ENCODE peak calls at places on chromosomes 16 and 17, in four cellular contexts. Y, B, P and U are unnamed samples. For H3K9me3, the result is how much of the 10 kb centered on the place peaks cover.

GRCh38 chr16:29925173-29925804 is 737 bp downstream of the KCTD13 start:
- DNase-seq in P (no peak), B (no peak), Y (no peak), U (no peak)

GRCh38 chr17:5582177-5582885 is 2.0 kb downstream of the NLRP1 start:
- DNase-seq in P (no peak), Y (no peak), B (no peak), U (no peak)

GRCh38 chr16:4538386-4539235 is at the start of gene CDIP1:
- DNase-seq in B (peak), P (peak), Y (peak), U (peak)

GRCh38 chr17:34354637-34355036 is 1.6 kb upstream of the CCL13 start:
- DNase-seq in B (no peak), Y (no peak), P (no peak), U (no peak)

GRCh38 chr17:18999394-18999793 is 5.2 kb downstream of the FAM83G start:
- DNase-seq in P (no peak), Y (no peak), B (no peak), U (no peak)

GRCh38 chr17:12995106-12995895 is 22.5 kb downstream of the ELAC2 start:
- DNase-seq in B (no peak), Y (no peak), P (no peak), U (no peak)

GRCh38 chr17:66548659-66549311 is 246.4 kb downstream of the PRKCA start:
- DNase-seq in P (no peak), B (no peak), Y (no peak), U (no peak)

GRCh38 chr17:14351493-14351892 is 50.6 kb downstream of the HS3ST3B1 start:
- DNase-seq in B (no peak), P (no peak), Y (no peak), U (no peak)

GRCh38 chr16:50900391-50900942 is 158.6 kb downstream of the CYLD start:
- DNase-seq in P (no peak), B (no peak), Y (no peak), U (no peak)

GRCh38 chr17:75078097-75079022 is 9.4 kb upstream of the SLC16A5 start:
- DNase-seq in Y (peak), B (no peak), P (no peak), U (peak)

GRCh38 chr16:66695935-66696668 is 441 bp downstream of the CMTM4 start:
- DNase-seq in Y (peak), B (no peak), P (peak), U (peak)

GRCh38 chr16:67537636-67538591 is 9.3 kb downstream of the RIPOR1 start:
- DNase-seq in P (peak), B (no peak), Y (no peak), U (no peak)

GRCh38 chr17:34527908-34528470 is 51.4 kb upstream of the TMEM132E start:
- DNase-seq in P (no peak), Y (peak), B (no peak), U (no peak)

GRCh38 chr17:59838196-59838911 is 54.4 kb downstream of the TUBD1 start:
- DNase-seq in Y (peak), P (no peak), B (no peak), U (no peak)

GRCh38 chr17:48066192-48066591 is 18.0 kb downstream of the NFE2L1 start:
- DNase-seq in Y (no peak), B (no peak), P (no peak), U (no peak)

GRCh38 chr17:82648761-82649474 is 674 bp upstream of the WDR45B start:
- DNase-seq in P (peak), Y (peak), B (peak), U (no peak)

GRCh38 chr17:27904534-27904933 is 11.4 kb upstream of the LYRM9 start:
- DNase-seq in Y (no peak), B (no peak), P (no peak), U (no peak)

GRCh38 chr16:89052191-89052787 is 41.4 kb upstream of the ACSF3 start:
- DNase-seq in B (no peak), P (peak), Y (no peak), U (no peak)

GRCh38 chr17:42067371-42068180 is 17.2 kb upstream of the C17orf113 start:
- DNase-seq in Y (peak), B (peak), P (peak), U (peak)

GRCh38 chr17:64146418-64147109 is 16.6 kb upstream of the ERN1 start:
- DNase-seq in Y (peak), B (peak), P (peak), U (peak)

GRCh38 chr17:77546772-77547201 is 406.0 kb downstream of the SEC14L1 start:
- DNase-seq in P (no peak), B (no peak), Y (no peak), U (no peak)

GRCh38 chr17:13030459-13031305 is 12.9 kb upstream of the ELAC2 start:
- DNase-seq in B (peak), P (no peak), Y (peak), U (peak)

GRCh38 chr17:64063766-64064224 is 43.4 kb upstream of the ICAM2 start:
- DNase-seq in B (peak), Y (peak), P (peak), U (no peak)

GRCh38 chr16:88063201-88063773 is 112.1 kb downstream of the BANP start:
- DNase-seq in P (no peak), Y (no peak), B (peak), U (no peak)

GRCh38 chr17:16314189-16314588 is 39.1 kb downstream of the CENPV start:
- DNase-seq in P (no peak), B (no peak), Y (no peak), U (no peak)

GRCh38 chr17:17628388-17629008 is 37.0 kb upstream of the PEMT start:
- DNase-seq in Y (no peak), P (no peak), B (no peak), U (no peak)

GRCh38 chr17:47700471-47701449 is 6.8 kb downstream of the TBKBP1 start:
- DNase-seq in B (no peak), Y (no peak), P (no peak), U (no peak)

GRCh38 chr16:24748242-24748641 is 18.8 kb downstream of the TNRC6A start:
- DNase-seq in B (peak), Y (peak), P (no peak), U (peak)

GRCh38 chr16:48810436-48810802 is 200.4 kb upstream of the N4BP1 start:
- DNase-seq in P (no peak), Y (no peak), B (no peak), U (no peak)

GRCh38 chr17:44105483-44105882 is 18.0 kb downstream of the HDAC5 start:
- DNase-seq in Y (no peak), B (no peak), P (no peak), U (no peak)
- TF ChIP-seq CTCF in Y (no peak), B (no peak), P (no peak), U (no peak)

GRCh38 chr17:80416940-80417293 is 1.9 kb downstream of the ENDOV start:
- DNase-seq in Y (no peak), B (no peak), P (no peak), U (no peak)
- H3K9me3 ChIP-seq in Y (under half), B (under half), P (under half), U (under half)

GRCh38 chr16:56743840-56744239 is 13.9 kb downstream of the NUP93 start:
- DNase-seq in B (no peak), Y (peak), P (no peak), U (no peak)
- TF ChIP-seq CTCF in B (no peak), Y (no peak), P (no peak), U (no peak)

DNA sequence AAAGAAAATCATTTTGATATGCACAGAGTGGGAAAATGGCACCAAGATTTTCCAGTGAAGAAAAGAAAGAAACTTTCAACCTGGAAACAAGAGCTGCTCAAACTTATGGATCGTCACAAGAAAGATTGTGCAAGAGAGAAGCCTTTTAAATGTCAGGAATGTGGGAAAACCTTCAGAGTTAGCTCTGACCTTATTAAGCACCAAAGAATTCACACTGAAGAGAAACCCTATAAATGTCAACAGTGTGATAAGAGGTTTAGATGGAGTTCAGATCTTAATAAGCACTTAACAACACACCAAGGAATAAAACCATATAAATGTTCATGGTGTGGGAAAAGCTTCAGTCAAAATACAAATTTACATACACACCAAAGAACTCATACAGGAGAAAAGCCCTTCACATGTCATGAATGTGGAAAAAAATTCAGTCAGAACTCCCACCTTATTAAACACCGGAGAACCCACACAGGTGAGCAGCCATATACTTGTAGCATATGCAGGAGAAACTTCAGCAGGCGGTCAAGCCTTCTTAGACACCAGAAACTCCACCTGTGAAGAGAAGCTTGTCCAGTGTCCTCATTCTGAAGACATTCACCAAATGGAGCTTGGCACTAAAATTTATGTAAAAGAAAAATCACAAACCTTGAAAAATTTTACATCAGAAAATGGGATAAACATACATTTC is 12.2 kb downstream of the ZNF75A start:
- DNase-seq in P (no peak), B (no peak), Y (peak), U (no peak)
- H3K9me3 ChIP-seq in P (half or more), B (half or more), Y (half or more), U (half or more)

GRCh38 chr17:9272506-9272905 is 251.2 kb downstream of the NTN1 start:
- DNase-seq in P (no peak), B (no peak), Y (no peak), U (no peak)
- TF ChIP-seq CTCF in P (no peak), B (no peak), Y (no peak), U (no peak)